ENCODE peak calls at places on chromosomes 12 and 14, in eight cellular contexts. M is stimulated activated naive CD8-positive, alpha-beta T cell treated with anti-CD3 and anti-CD28 coated beads, Interleukin-15, amount 100 ng/mL, for 72 hours; X is COR-L47; G is HT1080; E is stimulated activated CD8-positive, alpha-beta memory T cell treated with anti-CD3 and anti-CD28 coated beads, Interleukin-4, amount 100 ng/mL, for 48 hours; C is mesothelial cell of epicardium; N is effector memory CD4-positive, alpha-beta T cell; K is naive thymus-derived CD4-positive, alpha-beta T cell. Q is an unnamed sample.

GRCh38 chr12:131672311-131672940 is 38.5 kb upstream of the SFSWAP start:
- DNase-seq in C (no peak), M (no peak), G (no peak), N (no peak), X (no peak), K (no peak), E (no peak), Q (no peak)

GRCh38 chr12:25518512-25518911 is 34.6 kb downstream of the LMNTD1 start:
- DNase-seq in N (no peak), G (peak), K (no peak), X (no peak), E (peak), M (no peak), C (no peak), Q (no peak)

GRCh38 chr14:73457050-73457934 is 1.1 kb downstream of the NUMB start:
- DNase-seq in N (peak), K (peak), M (peak), C (peak), E (peak), G (peak), X (no peak), Q (peak)

GRCh38 chr14:55869397-55870049 is 248.7 kb upstream of the PELI2 start:
- DNase-seq in E (no peak), M (no peak), X (no peak), C (no peak), G (peak), N (no peak), K (no peak), Q (no peak)

GRCh38 chr14:63290741-63291286 is 27.9 kb downstream of the GPHB5 start:
- DNase-seq in C (no peak), N (no peak), K (no peak), X (no peak), G (no peak), E (no peak), M (no peak), Q (no peak)

GRCh38 chr12:132545183-132545953 is 55.4 kb downstream of the FBRSL1 start:
- DNase-seq in C (no peak), E (no peak), N (no peak), K (no peak), X (no peak), G (no peak), M (no peak), Q (no peak)

GRCh38 chr12:115341442-115341841 is 657.5 kb upstream of the TBX3 start:
- DNase-seq in X (no peak), G (peak), M (no peak), K (no peak), N (no peak), C (no peak), E (peak), Q (no peak)

GRCh38 chr14:91038439-91038838 is 22.0 kb downstream of the RPS6KA5 start:
- DNase-seq in N (no peak), C (no peak), K (no peak), X (no peak), M (no peak), E (no peak), G (peak), Q (no peak)

GRCh38 chr12:116053479-116054195 is 223.9 kb downstream of the MED13L start:
- DNase-seq in G (no peak), E (no peak), N (no peak), M (no peak), K (no peak), C (no peak), X (no peak), Q (no peak)

Q was measured in H1.